ENCODE peak calls at places on chromosomes 11 and 22, in five cellular contexts. S is stimulated activated CD4-positive, alpha-beta T cell treated with anti-CD3 and anti-CD28 coated beads, Interleukin-12 subunit alpha, Interleukin-12 subunit beta, amount 100 ng/mL, for 4 hours; P is activated T-cell treated with anti-CD3 and anti-CD28 coated beads, Interleukin-2, amount 50 U/mL, for 4 hours; L is K562; O is EL. B is an unnamed sample.

GRCh38 chr11:13316528-13316961 is 39.0 kb downstream of the BMAL1 start:
- DNase-seq in S (no peak), P (no peak), O (peak; percentile 81), L (no peak), B (no peak)

GRCh38 chr11:132028380-132029240 is 658.2 kb downstream of the NTM start:
- DNase-seq in L (no peak), S (no peak), O (peak; percentile 49), P (no peak), B (peak; percentile 68)

GRCh38 chr11:44236261-44236660 is 73.7 kb downstream of the ALX4 start:
- DNase-seq in S (no peak), L (no peak), P (no peak), O (no peak), B (no peak)

GRCh38 chr11:33913991-33914390 is 22.1 kb upstream of the LMO2 start:
- DNase-seq in O (no peak), S (no peak), L (no peak), P (no peak), B (no peak)

GRCh38 chr11:12090061-12090572 is 20.3 kb upstream of the MICAL2 start:
- DNase-seq in O (peak; percentile 82), L (no peak), P (no peak), S (no peak), B (no peak)

GRCh38 chr11:125433454-125434121 is 62.5 kb downstream of the FEZ1 start:
- DNase-seq in S (no peak), P (no peak), L (peak; percentile 79), O (peak; percentile 51), B (peak; percentile 39)

GRCh38 chr11:65111537-65112225 is at the start of gene TM7SF2:
- DNase-seq in L (peak; percentile 99), S (peak; percentile 93), P (peak; percentile 92), O (peak; percentile 94), B (peak; percentile 75)

GRCh38 chr11:46766656-46767055 is 47.6 kb downstream of the F2 start:
- DNase-seq in S (no peak), L (no peak), P (no peak), O (no peak), B (no peak)

GRCh38 chr11:108498046-108498815 is at the start of gene POGLUT3:
- DNase-seq in S (peak; percentile 30), L (peak; percentile 87), P (peak; percentile 23), O (peak; percentile 76), B (peak; percentile 47)

GRCh38 chr22:20305894-20306645 is 13.8 kb downstream of the DGCR6L start:
- DNase-seq in S (no peak), P (no peak), L (peak; percentile 49), O (no peak), B (no peak)

GRCh38 chr11:9570313-9570712 is 3.2 kb upstream of the WEE1 start:
- DNase-seq in S (no peak), O (no peak), P (no peak), L (no peak), B (no peak)

GRCh38 chr11:83007909-83008580 is 63.7 kb downstream of the RAB30 start:
- DNase-seq in L (peak; percentile 91), P (no peak), O (peak; percentile 46), S (no peak), B (peak; percentile 45)

GRCh38 chr11:4891996-4892640 is 10.4 kb downstream of the OR51T1 start:
- DNase-seq in P (no peak), S (no peak), L (peak; percentile 49), O (peak; percentile 79), B (no peak)

GRCh38 chr11:26076591-26076990 is 255.3 kb upstream of the ANO3 start:
- DNase-seq in P (no peak), S (no peak), O (no peak), L (no peak), B (no peak)

GRCh38 chr22:41524809-41525449 is 19.3 kb downstream of the POLR3H start:
- DNase-seq in S (peak; percentile 62), O (no peak), L (no peak), P (peak; percentile 64), B (no peak)

GRCh38 chr11:125886997-125887372 is 483 bp upstream of the HYLS1 start:
- DNase-seq in P (no peak), L (no peak), S (peak; percentile 29), O (peak; percentile 53), B (peak; percentile 54)

GRCh38 chr11:132035736-132036135 is 665.3 kb downstream of the NTM start:
- DNase-seq in S (no peak), P (no peak), O (no peak), L (no peak), B (no peak)

GRCh38 chr22:18091916-18092526 is 14.2 kb downstream of the PEX26 start:
- DNase-seq in L (no peak), P (peak; percentile 21), S (no peak), O (no peak), B (no peak)

GRCh38 chr11:126387856-126388255 is 32.4 kb downstream of the ST3GAL4 start:
- DNase-seq in P (no peak), O (no peak), S (no peak), L (no peak), B (no peak)

GRCh38 chr11:62149986-62150886 is 26.4 kb downstream of the INCENP start:
- DNase-seq in O (no peak), P (no peak), S (no peak), L (no peak), B (no peak)

GRCh38 chr22:26548984-26549383 is 36.7 kb upstream of the TFIP11 start:
- DNase-seq in L (no peak), S (no peak), O (no peak), P (no peak), B (no peak)

GRCh38 chr11:70074701-70075100 is 3.4 kb upstream of the ANO1 start:
- DNase-seq in S (no peak), P (no peak), O (no peak), L (no peak), B (no peak)

GRCh38 chr22:40928657-40929056 is 22.5 kb upstream of the RBX1 start:
- DNase-seq in L (peak; percentile 10), P (no peak), O (no peak), S (no peak), B (no peak)

GRCh38 chr22:23522642-23523251 is 57.3 kb downstream of the IGLL1 start:
- DNase-seq in O (peak; percentile 38), S (no peak), P (no peak), L (no peak), B (no peak)

GRCh38 chr11:66075273-66075672 is 5.2 kb downstream of the PACS1 start:
- DNase-seq in O (no peak), L (no peak), S (no peak), P (no peak), B (no peak)

GRCh38 chr11:35986958-35987357 is 43.1 kb downstream of the LDLRAD3 start:
- DNase-seq in P (no peak), S (no peak), O (no peak), L (no peak), B (no peak)

GRCh38 chr22:31425331-31426050 is 26.1 kb downstream of the DRG1 start:
- DNase-seq in P (no peak), S (no peak), O (peak; percentile 5), L (no peak), B (no peak)

GRCh38 chr22:26360169-26360885 is 68.7 kb upstream of the ASPHD2 start:
- DNase-seq in O (peak; percentile 82), L (peak; percentile 68), S (peak; percentile 62), P (peak; percentile 66), B (peak; percentile 73)

GRCh38 chr22:36383110-36383581 is 4.6 kb downstream of the MYH9 start:
- DNase-seq in O (peak; percentile 90), L (peak; percentile 41), P (no peak), S (no peak), B (no peak)

GRCh38 chr11:113681711-113682410 is 24.2 kb downstream of the TMPRSS5 start:
- DNase-seq in O (no peak), L (peak; percentile 65), P (no peak), S (no peak), B (no peak)